ENCODE peak calls at places on chromosomes 11 and 22, in nine cellular contexts. S, L, G, E, N, A, Y, X and F are unnamed samples.
A peak's percentile ranks its signal among the peaks of the same experiment; 100 is the strongest.

GRCh38 chr11:73012121-73012863 is 129.8 kb downstream of the FCHSD2 start:
- DNase-seq in S (no peak), L (no peak), G (no peak), E (no peak), N (no peak), A (peak; percentile 20), Y (no peak), X (no peak), F (no peak)

GRCh38 chr11:112564228-112564955 is 303.7 kb upstream of the PLET1 start:
- DNase-seq in S (peak; percentile 26), L (peak; percentile 38), G (peak; percentile 18), E (peak; percentile 83), N (no peak), A (peak; percentile 79), Y (peak; percentile 23), X (no peak), F (no peak)

GRCh38 chr22:32861330-32861729 is 59.8 kb downstream of the TIMP3 start:
- DNase-seq in S (no peak), L (no peak), G (no peak), E (no peak), N (no peak), A (peak; percentile 12), Y (no peak), X (no peak), F (no peak)

GRCh38 chr11:7965386-7965785 is at the start of gene NLRP10:
- DNase-seq in S (no peak), L (peak; percentile 85), G (no peak), E (no peak), N (no peak), A (peak; percentile 66), Y (no peak), X (no peak), F (no peak)

GRCh38 chr11:90639687-90640086 is 416.8 kb upstream of the CHORDC1 start:
- DNase-seq in S (no peak), L (peak; percentile 56), G (no peak), E (no peak), N (no peak), A (peak; percentile 37), Y (no peak), X (no peak), F (no peak)

GRCh38 chr11:12182650-12183511 is 72.5 kb downstream of the MICAL2 start:
- DNase-seq in S (no peak), L (peak; percentile 94), G (peak; percentile 71), E (no peak), N (peak; percentile 75), A (peak; percentile 95), Y (no peak), X (no peak), F (no peak)

GRCh38 chr22:24418786-24419479 is 8.5 kb upstream of the ADORA2A start:
- DNase-seq in S (no peak), L (no peak), G (no peak), E (peak; percentile 44), N (peak; percentile 38), A (no peak), Y (no peak), X (peak; percentile 46), F (no peak)

GRCh38 chr11:44256673-44257291 is 53.2 kb downstream of the ALX4 start:
- DNase-seq in S (no peak), L (no peak), G (no peak), E (peak; percentile 60), N (no peak), A (no peak), Y (no peak), X (no peak), F (no peak)

GRCh38 chr11:107859459-107860239 is 1.1 kb upstream of the SLC35F2 start:
- DNase-seq in S (peak; percentile 25), L (peak; percentile 84), G (peak; percentile 47), E (peak; percentile 60), N (peak; percentile 49), A (no peak), Y (peak; percentile 76), X (peak; percentile 62), F (peak; percentile 83)

GRCh38 chr22:47374901-47375575 is 612.6 kb downstream of the TBC1D22A start:
- DNase-seq in S (no peak), L (no peak), G (no peak), E (peak; percentile 35), N (no peak), A (no peak), Y (no peak), X (peak; percentile 32), F (no peak)

GRCh38 chr11:68947151-68947550 is 33.6 kb downstream of the MRGPRD start:
- DNase-seq in S (no peak), L (no peak), G (no peak), E (no peak), N (no peak), A (no peak), Y (no peak), X (no peak), F (no peak)

GRCh38 chr22:20231499-20232236 is 36.5 kb downstream of the RTN4R start:
- DNase-seq in S (no peak), L (no peak), G (no peak), E (no peak), N (no peak), A (no peak), Y (no peak), X (no peak), F (no peak)

GRCh38 chr11:67606150-67606476 is 623 bp upstream of the NDUFV1 start:
- DNase-seq in S (no peak), L (no peak), G (no peak), E (no peak), N (no peak), A (peak; percentile 47), Y (no peak), X (no peak), F (peak; percentile 49)

GRCh38 chr11:67022961-67023956 is at the start of gene SYT12:
- DNase-seq in S (no peak), L (peak; percentile 37), G (no peak), E (no peak), N (no peak), A (no peak), Y (no peak), X (no peak), F (no peak)

GRCh38 chr22:43114958-43115357 is 4.4 kb downstream of the BIK start:
- DNase-seq in S (no peak), L (peak; percentile 85), G (no peak), E (no peak), N (no peak), A (no peak), Y (peak; percentile 91), X (no peak), F (no peak)

DNA sequence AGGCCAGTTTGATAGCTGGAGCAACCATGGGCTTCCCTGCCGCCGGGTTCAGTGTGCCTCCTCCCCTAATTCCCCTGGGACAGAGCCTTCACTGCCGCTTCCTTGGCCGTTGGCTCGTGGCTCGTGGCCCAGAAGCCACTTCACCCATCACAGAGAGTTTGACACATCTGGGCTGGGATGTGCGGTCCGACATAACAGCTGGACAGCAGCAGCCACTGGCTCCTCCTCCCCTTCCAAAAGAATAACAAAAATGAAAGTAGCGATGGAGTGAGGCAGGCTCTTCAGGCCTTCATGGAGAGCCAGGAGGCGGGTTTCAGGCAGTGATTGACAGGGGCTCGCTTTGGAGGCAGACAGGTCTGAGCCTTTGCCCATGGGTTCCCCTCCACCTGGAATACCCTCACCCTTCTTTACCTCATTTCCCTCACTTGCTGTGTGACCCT is 8.2 kb downstream of the CREB3L1 start:
- DNase-seq in S (no peak), L (no peak), G (no peak), E (no peak), N (no peak), A (peak; percentile 93), Y (no peak), X (no peak), F (peak; percentile 62)
- H3K4me1 ChIP-seq in S (peaks cover 16% of the 10 kb centered on the region), L (no peaks in the 10 kb centered on the region), G (peaks cover 21% of the 10 kb centered on the region), E (no peaks in the 10 kb centered on the region), N (peaks cover 31% of the 10 kb centered on the region), A (peaks cover 33% of the 10 kb centered on the region), Y (no peaks in the 10 kb centered on the region), X (no peaks in the 10 kb centered on the region), F (no peaks in the 10 kb centered on the region)

DNA sequence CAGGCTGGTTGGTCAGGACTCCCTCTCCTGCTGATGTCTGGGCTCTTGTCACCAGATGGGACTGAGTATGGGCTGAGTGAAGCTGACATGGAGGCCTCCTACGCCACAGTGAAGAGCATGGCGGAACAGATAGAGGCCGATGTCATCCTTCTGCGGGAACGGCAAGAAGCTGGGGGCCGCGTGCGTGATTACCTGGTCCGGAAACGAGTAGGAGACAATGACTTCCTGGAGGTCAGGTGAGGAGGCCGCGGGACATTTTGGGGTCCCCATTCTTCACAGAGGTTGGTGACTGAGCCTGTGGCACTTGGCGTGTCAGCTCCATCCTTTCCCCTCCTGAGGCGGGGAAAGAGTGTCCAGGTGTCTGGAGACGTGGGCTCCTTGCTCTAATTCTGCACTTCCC is 10.1 kb downstream of the GTPBP1 start:
- DNase-seq in S (no peak), L (no peak), G (no peak), E (no peak), N (no peak), A (no peak), Y (no peak), X (no peak), F (no peak)
- H3K36me3 ChIP-seq in S (peaks cover 14% of the 10 kb centered on the region), L (peaks cover 6% of the 10 kb centered on the region), G (no peaks in the 10 kb centered on the region), E (peaks cover 29% of the 10 kb centered on the region), N (peaks cover 51% of the 10 kb centered on the region), A (peaks cover 6% of the 10 kb centered on the region), Y (peaks cover 15% of the 10 kb centered on the region), X (no peaks in the 10 kb centered on the region), F (no peaks in the 10 kb centered on the region)

GRCh38 chr11:64994318-64994717 is 2.5 kb downstream of the BATF2 start:
- DNase-seq in S (no peak), L (no peak), G (no peak), E (no peak), N (no peak), A (no peak), Y (no peak), X (no peak), F (no peak)

GRCh38 chr11:64987998-64988854 is 8.5 kb downstream of the BATF2 start:
- DNase-seq in S (no peak), L (no peak), G (no peak), E (no peak), N (no peak), A (no peak), Y (no peak), X (no peak), F (no peak)

GRCh38 chr11:64996327-64996709 is 453 bp downstream of the BATF2 start:
- DNase-seq in S (no peak), L (no peak), G (no peak), E (no peak), N (no peak), A (no peak), Y (no peak), X (no peak), F (no peak)

GRCh38 chr11:64989416-64989815 is 7.4 kb downstream of the BATF2 start:
- DNase-seq in S (no peak), L (no peak), G (no peak), E (no peak), N (no peak), A (no peak), Y (no peak), X (no peak), F (no peak)

GRCh38 chr11:64990222-64990918 is 6.4 kb downstream of the BATF2 start:
- DNase-seq in S (peak; percentile 29), L (no peak), G (no peak), E (peak; percentile 61), N (peak; percentile 52), A (peak; percentile 45), Y (no peak), X (no peak), F (peak; percentile 67)
- H3K4me3 ChIP-seq in S (no peak overlapping the region), L (no peak overlapping the region), G (no peak overlapping the region), E (no peak overlapping the region), N (peak overlapping the region; percentile 18), A (no peak overlapping the region), Y (no peak overlapping the region), X (no peak overlapping the region), F (no peak overlapping the region)

DNA sequence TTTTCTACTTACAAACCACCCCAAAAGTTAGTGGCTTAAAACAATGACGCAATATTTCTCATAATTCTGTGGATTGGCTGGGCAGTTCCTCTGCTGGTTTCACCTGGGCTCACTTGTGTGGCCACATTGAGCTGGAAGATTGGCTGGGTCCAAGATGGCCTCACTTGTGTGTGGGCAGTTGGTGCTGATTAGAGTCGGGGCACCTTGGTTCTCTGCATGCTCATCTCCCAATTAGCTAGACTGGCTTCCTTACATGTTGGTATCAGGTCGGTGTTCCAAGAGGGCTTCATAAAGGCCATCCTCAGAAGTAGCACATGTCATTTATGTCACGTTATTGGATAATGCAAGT is 12.5 kb downstream of the MAML2 start:
- DNase-seq in S (no peak), L (no peak), G (no peak), E (no peak), N (no peak), A (no peak), Y (no peak), X (no peak), F (no peak)
- H3K4me1 ChIP-seq in S (peaks cover 30% of the 10 kb centered on the region), L (peaks cover 29% of the 10 kb centered on the region), G (peaks cover 33% of the 10 kb centered on the region), E (peaks cover 5% of the 10 kb centered on the region), N (peaks cover 79% of the 10 kb centered on the region), A (peaks cover 21% of the 10 kb centered on the region), Y (no peaks in the 10 kb centered on the region), X (no peaks in the 10 kb centered on the region), F (peaks cover 9% of the 10 kb centered on the region)